ENCODE peak calls at places on chromosomes 2 and 18, in eight cellular contexts. L is coronary artery, F is fibroblast of mammary gland, W is cardiac fibroblast, R is left ventricle myocardium inferior, J is LNCaP clone FGC, K is A673, G is GM06990. I is an unnamed sample.

GRCh38 chr2:8984855-8985254 is 18.6 kb downstream of the MBOAT2 start:
- DNase-seq in L (no peak), F (no peak), W (peak; percentile 34), R (no peak), J (no peak), K (peak; percentile 42), G (no peak), I (no peak)

GRCh38 chr2:44940053-44940494 is 1.4 kb upstream of the SIX3 start:
- DNase-seq in L (no peak), F (no peak), W (no peak), R (no peak), J (no peak), K (no peak), G (no peak), I (no peak)

GRCh38 chr18:57210711-57211411 is 64.0 kb downstream of the BOD1L2 start:
- DNase-seq in L (no peak), F (no peak), W (no peak), R (no peak), J (no peak), K (no peak), G (no peak), I (no peak)

GRCh38 chr2:25204190-25204838 is 35.9 kb upstream of the POMC start:
- DNase-seq in L (no peak), F (no peak), W (no peak), R (no peak), J (no peak), K (no peak), G (peak; percentile 65), I (no peak)

GRCh38 chr2:201171259-201171814 is 11.6 kb upstream of the CASP10 start:
- DNase-seq in L (no peak), F (peak; percentile 19), W (no peak), R (no peak), J (no peak), K (no peak), G (no peak), I (peak; percentile 58)

GRCh38 chr2:27162151-27163121 is 13.6 kb downstream of the TCF23 start:
- DNase-seq in L (no peak), F (peak; percentile 26), W (no peak), R (no peak), J (no peak), K (no peak), G (no peak), I (no peak)

GRCh38 chr2:103526757-103527156 is 764.9 kb downstream of the TMEM182 start:
- DNase-seq in L (no peak), F (no peak), W (no peak), R (no peak), J (no peak), K (no peak), G (no peak), I (no peak)

GRCh38 chr2:179460530-179460929 is 195.9 kb upstream of the SESTD1 start:
- DNase-seq in L (no peak), F (peak; percentile 99), W (peak; percentile 90), R (no peak), J (no peak), K (peak; percentile 2), G (no peak), I (peak; percentile 95)

GRCh38 chr2:81324046-81324445 is 1019.5 kb upstream of the LRRTM1 start:
- DNase-seq in L (no peak), F (no peak), W (peak; percentile 10), R (no peak), J (peak; percentile 39), K (peak; percentile 0), G (no peak), I (no peak)

GRCh38 chr2:177455187-177455586 is 62.6 kb downstream of the AGPS start:
- DNase-seq in L (no peak), F (no peak), W (no peak), R (no peak), J (no peak), K (no peak), G (no peak), I (no peak)

GRCh38 chr2:192546566-192546965 is 351.8 kb upstream of the TMEFF2 start:
- DNase-seq in L (no peak), F (peak; percentile 2), W (no peak), R (no peak), J (no peak), K (peak; percentile 67), G (no peak), I (no peak)

GRCh38 chr2:62941413-62941812 is 109.2 kb upstream of the OTX1 start:
- DNase-seq in L (no peak), F (no peak), W (no peak), R (no peak), J (no peak), K (peak; percentile 5), G (no peak), I (no peak)
- TF ChIP-seq CTCF in L (no peak), F (no peak), W (no peak), R (no peak), J (peak; percentile 25), K (peak; percentile 29), G (no peak), I (no peak)

GRCh38 chr2:15593327-15593705 is 1.6 kb downstream of the DDX1 start:
- DNase-seq in L (no peak), F (no peak), W (no peak), R (no peak), J (no peak), K (no peak), G (no peak), I (no peak)
- H3K4me3 ChIP-seq in L (peak overlapping the region; percentile 95), F (peak overlapping the region; percentile 72), W (no peak overlapping the region), R (peak overlapping the region; percentile 98), J (peak overlapping the region; percentile 77), K (peak overlapping the region; percentile 84), G (peak overlapping the region; percentile 95), I (peak overlapping the region; percentile 75)

DNA sequence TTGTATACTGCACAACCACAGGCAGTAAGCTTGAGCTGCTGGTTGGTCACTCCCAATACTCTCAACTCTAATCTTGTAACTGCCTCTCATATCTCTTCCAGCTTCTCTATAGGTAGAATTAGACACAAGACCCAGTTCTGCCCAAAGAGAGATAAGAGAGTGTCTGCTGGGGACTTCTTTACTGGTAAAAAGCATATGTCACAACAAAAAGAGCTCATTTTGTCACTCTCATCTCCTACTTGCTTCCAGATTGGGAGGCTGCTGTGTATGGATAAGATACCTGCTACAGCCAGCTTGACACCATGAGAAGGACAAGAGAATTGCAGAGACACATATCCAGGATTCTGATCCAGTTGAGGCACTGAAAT is 165.2 kb downstream of the PTH2R start:
- DNase-seq in L (no peak), F (no peak), W (no peak), R (no peak), J (no peak), K (no peak), G (no peak), I (no peak)
- TF ChIP-seq CTCF in L (no peak), F (no peak), W (no peak), R (no peak), J (no peak), K (no peak), G (peak; percentile 0), I (no peak)

GRCh38 chr2:77519888-77520506 is 2.2 kb downstream of the LRRTM4 start:
- DNase-seq in L (no peak), F (no peak), W (no peak), R (no peak), J (no peak), K (no peak), G (no peak), I (no peak)
- H3K4me3 ChIP-seq in L (peak overlapping the region; percentile 28), F (no peak overlapping the region), W (no peak overlapping the region), R (peak overlapping the region; percentile 42), J (no peak overlapping the region), K (no peak overlapping the region), G (no peak overlapping the region), I (no peak overlapping the region)

DNA sequence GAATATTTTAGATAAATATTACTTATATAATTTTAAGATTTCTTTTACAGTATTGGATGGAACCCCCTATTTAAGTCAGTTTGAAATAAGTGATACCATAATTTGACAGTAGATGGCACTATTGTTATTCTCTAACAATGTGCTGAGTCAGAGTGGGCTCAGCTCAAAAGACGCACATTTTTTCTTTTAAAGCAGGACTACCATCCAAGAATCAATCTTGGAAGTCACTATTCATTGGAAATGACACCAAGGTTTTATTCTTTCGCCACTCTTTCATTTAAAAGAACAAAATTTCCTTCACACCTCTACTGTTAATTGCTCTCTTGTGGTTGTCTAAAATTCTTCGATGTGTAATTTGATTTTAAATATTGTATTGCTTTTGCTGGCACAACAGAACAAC is 32.6 kb upstream of the SPAG16 start:
- DNase-seq in L (no peak), F (peak; percentile 82), W (peak; percentile 87), R (no peak), J (no peak), K (peak; percentile 87), G (no peak), I (peak; percentile 82)
- TF ChIP-seq CTCF in L (peak; percentile 42), F (peak; percentile 65), W (peak; percentile 40), R (peak; percentile 80), J (peak; percentile 58), K (peak; percentile 65), G (peak; percentile 55), I (peak; percentile 38)

GRCh38 chr18:54260376-54261072 is 8.8 kb upstream of the POLI start:
- DNase-seq in L (no peak), F (peak; percentile 59), W (peak; percentile 73), R (no peak), J (no peak), K (no peak), G (peak; percentile 40), I (no peak)

GRCh38 chr18:54261894-54262293 is 7.4 kb upstream of the POLI start:
- DNase-seq in L (no peak), F (no peak), W (peak; percentile 25), R (no peak), J (no peak), K (no peak), G (peak; percentile 78), I (no peak)

GRCh38 chr18:54267688-54268087 is 1.6 kb upstream of the POLI start:
- DNase-seq in L (no peak), F (no peak), W (no peak), R (no peak), J (no peak), K (no peak), G (no peak), I (no peak)

GRCh38 chr18:54263904-54264336 is 5.4 kb upstream of the POLI start:
- DNase-seq in L (no peak), F (no peak), W (no peak), R (no peak), J (no peak), K (no peak), G (peak; percentile 85), I (no peak)
- H3K4me3 ChIP-seq in L (no peak overlapping the region), F (no peak overlapping the region), W (no peak overlapping the region), R (no peak overlapping the region), J (no peak overlapping the region), K (no peak overlapping the region), G (peak overlapping the region; percentile 35), I (no peak overlapping the region)